ENCODE peak calls at places on chromosomes 12 and 14, in six cellular contexts. B is MM.1S, N is epithelial cell of proximal tubule, I is OCI-LY7, M is mucosa of descending colon, T is HFFc6. Z is an unnamed sample.

GRCh38 chr12:52655720-52656124 is 3.7 kb upstream of the KRT2 start:
- DNase-seq in B (no peak), N (no peak), I (no peak), M (no peak), T (no peak), Z (no peak)

GRCh38 chr14:104311358-104311757 is 173.0 kb downstream of the KIF26A start:
- DNase-seq in B (no peak), N (no peak), I (no peak), M (no peak), T (no peak), Z (no peak)

GRCh38 chr14:32436993-32437392 is 107.9 kb downstream of the AKAP6 start:
- DNase-seq in B (no peak), N (no peak), I (no peak), M (no peak), T (no peak), Z (no peak)

GRCh38 chr12:88310069-88310468 is 168.0 kb downstream of the TMTC3 start:
- DNase-seq in B (no peak), N (no peak), I (no peak), M (no peak), T (peak; percentile 55), Z (no peak)

GRCh38 chr14:31346097-31346496 is 74.3 kb downstream of the HEATR5A start:
- DNase-seq in B (no peak), N (no peak), I (no peak), M (no peak), T (no peak), Z (no peak)

GRCh38 chr12:20520572-20520971 is 152.2 kb downstream of the PDE3A start:
- DNase-seq in B (no peak), N (no peak), I (no peak), M (no peak), T (no peak), Z (no peak)

GRCh38 chr14:52059614-52060013 is 9.2 kb downstream of the NID2 start:
- DNase-seq in B (no peak), N (peak; percentile 66), I (no peak), M (no peak), T (no peak), Z (no peak)

GRCh38 chr12:50509009-50509663 is 4.4 kb downstream of the DIP2B start:
- DNase-seq in B (no peak), N (no peak), I (no peak), M (no peak), T (no peak), Z (no peak)

GRCh38 chr14:71117839-71118743 is 210.8 kb downstream of the PCNX1 start:
- DNase-seq in B (no peak), N (no peak), I (peak; percentile 24), M (peak; percentile 72), T (peak; percentile 87), Z (no peak)

GRCh38 chr12:49465132-49465531 is 73.7 kb upstream of the KCNH3 start:
- DNase-seq in B (no peak), N (no peak), I (no peak), M (no peak), T (no peak), Z (no peak)

GRCh38 chr12:56749853-56750252 is 2.3 kb downstream of the PRIM1 start:
- DNase-seq in B (no peak), N (no peak), I (peak; percentile 28), M (no peak), T (no peak), Z (no peak)

GRCh38 chr14:69703047-69704046 is 63.6 kb upstream of the SRSF5 start:
- DNase-seq in B (no peak), N (no peak), I (peak; percentile 74), M (no peak), T (no peak), Z (no peak)

GRCh38 chr12:51216652-51217051 is 1.2 kb downstream of the POU6F1 start:
- DNase-seq in B (no peak), N (no peak), I (no peak), M (no peak), T (no peak), Z (no peak)

GRCh38 chr12:14896477-14897184 is 11.0 kb upstream of the MGP start:
- DNase-seq in B (no peak), N (no peak), I (no peak), M (no peak), T (no peak), Z (no peak)

GRCh38 chr14:60266021-60266937 is 17.3 kb downstream of the PPM1A start:
- DNase-seq in B (no peak), N (no peak), I (peak; percentile 48), M (peak; percentile 40), T (peak; percentile 11), Z (no peak)

GRCh38 chr12:27822076-27822712 is 42.2 kb upstream of the MANSC4 start:
- DNase-seq in B (no peak), N (peak; percentile 41), I (peak; percentile 53), M (no peak), T (peak; percentile 84), Z (no peak)

GRCh38 chr12:50032516-50033316 is 7.4 kb upstream of the RACGAP1 start:
- DNase-seq in B (no peak), N (no peak), I (no peak), M (no peak), T (no peak), Z (no peak)

GRCh38 chr14:89339158-89339557 is 77.9 kb downstream of the FOXN3 start:
- DNase-seq in B (no peak), N (no peak), I (no peak), M (no peak), T (no peak), Z (no peak)

GRCh38 chr14:62117010-62117717 is 354.9 kb downstream of the SNAPC1 start:
- DNase-seq in B (peak; percentile 69), N (peak; percentile 3), I (peak; percentile 74), M (peak; percentile 36), T (peak; percentile 70), Z (peak; percentile 80)

GRCh38 chr14:104585966-104586702 is 6.6 kb downstream of the C14orf180 start:
- DNase-seq in B (no peak), N (no peak), I (no peak), M (no peak), T (no peak), Z (no peak)

GRCh38 chr12:116529048-116529447 is 30.1 kb upstream of the MAP1LC3B2 start:
- DNase-seq in B (no peak), N (no peak), I (no peak), M (no peak), T (peak; percentile 85), Z (no peak)

GRCh38 chr12:118357327-118358007 is 15.2 kb downstream of the TAOK3 start:
- DNase-seq in B (no peak), N (no peak), I (peak; percentile 80), M (peak; percentile 78), T (peak; percentile 54), Z (no peak)

GRCh38 chr12:46843811-46844210 is 18.0 kb upstream of the SLC38A4 start:
- DNase-seq in B (no peak), N (no peak), I (no peak), M (no peak), T (peak; percentile 10), Z (no peak)

GRCh38 chr12:116759783-116760581 is 21.9 kb downstream of the RNFT2 start:
- DNase-seq in B (no peak), N (no peak), I (no peak), M (peak; percentile 37), T (no peak), Z (no peak)

GRCh38 chr12:11958216-11959091 is 112.3 kb upstream of the BCL2L14 start:
- DNase-seq in B (no peak), N (peak; percentile 82), I (no peak), M (no peak), T (peak; percentile 92), Z (no peak)

GRCh38 chr14:66662374-66662773 is 154.4 kb downstream of the GPHN start:
- DNase-seq in B (no peak), N (no peak), I (no peak), M (no peak), T (no peak), Z (no peak)

GRCh38 chr12:61821381-61821780 is 438.8 kb upstream of the USP15 start:
- DNase-seq in B (no peak), N (no peak), I (no peak), M (no peak), T (no peak), Z (no peak)

GRCh38 chr14:23633160-23633701 is 2.9 kb upstream of the DHRS2 start:
- DNase-seq in B (no peak), N (no peak), I (no peak), M (no peak), T (no peak), Z (no peak)
- TF ChIP-seq CTCF in B (no peak), N (no peak), I (no peak), M (no peak), T (peak; percentile 21), Z (peak; percentile 33)

DNA sequence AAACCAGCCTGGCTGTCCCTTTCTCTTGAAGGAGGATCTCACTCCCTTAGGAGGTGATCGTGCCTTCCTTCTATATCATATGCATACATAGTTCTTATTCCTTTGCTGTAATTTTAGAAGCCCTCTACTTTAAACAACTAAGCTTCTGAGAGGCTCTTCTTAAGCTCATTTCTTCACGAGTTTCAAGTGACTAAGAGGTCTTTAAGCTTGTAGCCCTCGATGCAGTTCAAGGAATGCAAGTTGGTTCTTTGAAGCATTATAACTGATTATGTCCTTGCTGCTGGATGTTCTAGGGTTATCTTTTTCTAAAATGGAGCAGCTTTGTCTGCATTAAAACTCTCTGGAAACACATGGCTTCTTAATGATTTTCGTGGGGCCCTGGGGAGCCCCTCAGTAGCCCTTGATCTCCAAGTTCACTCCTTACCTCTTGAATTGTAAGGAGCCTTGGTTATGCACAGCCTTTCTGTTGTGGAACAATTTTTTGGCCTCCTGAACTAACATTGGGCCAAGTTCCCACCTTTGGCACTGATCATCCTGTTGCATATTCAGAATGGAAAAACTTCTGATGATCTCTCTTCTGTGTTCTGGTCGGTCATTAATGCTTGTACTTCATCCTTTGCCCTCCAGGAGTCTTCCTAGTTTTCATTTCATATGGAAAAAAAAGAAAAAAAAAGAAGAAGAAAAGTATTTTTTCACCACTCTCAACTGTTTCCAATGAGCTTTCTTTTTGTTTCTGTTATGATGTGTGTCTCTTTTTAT is 12.6 kb downstream of the RASSF8 start:
- DNase-seq in B (no peak), N (no peak), I (no peak), M (no peak), T (no peak), Z (no peak)
- TF ChIP-seq CTCF in B (no peak), N (peak; percentile 40), I (no peak), M (no peak), T (peak; percentile 66), Z (peak; percentile 47)

DNA sequence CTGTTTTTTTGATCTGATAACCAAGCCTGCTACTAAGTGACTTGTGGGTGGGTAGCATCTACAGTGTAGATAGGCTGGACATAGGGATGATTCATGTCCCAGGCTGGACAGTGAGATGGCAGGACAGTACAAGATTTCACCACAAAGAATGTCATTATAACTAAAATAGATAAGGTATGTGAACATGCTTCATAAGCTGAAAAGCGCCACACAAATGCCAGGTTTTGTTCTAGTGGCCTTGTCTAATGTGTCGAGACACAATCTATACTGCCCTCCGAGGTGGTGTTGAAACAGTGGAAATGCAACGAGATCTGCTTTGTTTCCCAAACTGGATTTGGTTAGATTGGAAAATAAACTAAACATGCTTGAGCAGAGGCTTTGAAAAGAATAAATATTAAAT is 4.4 kb downstream of the LGALS3 start:
- DNase-seq in B (no peak), N (no peak), I (no peak), M (no peak), T (peak; percentile 65), Z (no peak)
- TF ChIP-seq CTCF in B (no peak), N (peak; percentile 42), I (no peak), M (no peak), T (peak; percentile 70), Z (peak; percentile 45)

DNA sequence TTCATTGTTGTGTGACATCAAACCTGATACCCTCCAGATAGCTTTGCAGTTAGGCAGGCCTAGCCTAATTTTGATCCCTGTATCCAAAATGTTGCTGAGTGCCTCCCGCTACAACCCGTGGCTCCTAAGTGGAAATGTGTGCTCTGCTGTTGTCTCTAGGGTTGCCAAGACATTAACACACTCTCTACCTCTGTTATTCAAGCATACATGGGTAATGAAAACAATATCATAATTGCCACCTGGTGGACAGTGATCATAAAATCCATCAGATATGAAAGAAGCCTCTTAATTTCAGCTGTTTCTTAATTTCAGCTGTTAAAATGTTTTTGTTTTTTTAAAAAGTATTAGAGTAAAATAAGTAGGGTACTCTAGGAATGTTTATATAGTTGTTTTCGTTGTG is 93.5 kb downstream of the PLEKHA5 start:
- DNase-seq in B (no peak), N (no peak), I (peak; percentile 3), M (no peak), T (no peak), Z (no peak)
- TF ChIP-seq CTCF in B (peak; percentile 19), N (peak; percentile 35), I (peak; percentile 59), M (no peak), T (peak; percentile 76), Z (peak; percentile 57)